ENCODE peak calls at places on chromosomes 11 and 22, in nine cellular contexts. L, S, V, Q, O, P, I, W and A are unnamed samples.

GRCh38 chr11:106447631-106448191 is 370.2 kb downstream of the AASDHPPT start:
- DNase-seq in L (no peak), P (no peak), O (no peak), Q (no peak), I (no peak), V (no peak), W (no peak), S (peak), A (no peak)

GRCh38 chr11:101034076-101034475 is 95.5 kb downstream of the PGR start:
- DNase-seq in Q (peak), W (no peak), P (peak), O (peak), I (no peak), S (no peak), L (no peak), V (peak), A (peak)

GRCh38 chr22:44936201-44936600 is 73.6 kb downstream of the PHF21B start:
- DNase-seq in V (no peak), P (no peak), L (no peak), O (no peak), I (no peak), W (no peak), Q (no peak), S (no peak), A (no peak)

GRCh38 chr11:13189561-13190435 is 87.8 kb upstream of the BMAL1 start:
- DNase-seq in V (no peak), I (no peak), Q (peak), W (no peak), S (no peak), P (no peak), O (no peak), L (no peak), A (no peak)

GRCh38 chr11:45551181-45551580 is 114.2 kb downstream of the CHST1 start:
- DNase-seq in Q (no peak), V (no peak), I (no peak), O (no peak), S (no peak), L (no peak), W (no peak), P (no peak), A (no peak)

GRCh38 chr11:64842851-64843841 is 1.3 kb downstream of the CDC42BPG start:
- DNase-seq in L (no peak), P (peak), O (no peak), I (no peak), V (peak), S (peak), Q (no peak), W (no peak), A (no peak)

GRCh38 chr11:121194731-121195596 is 93.9 kb downstream of the TECTA start:
- DNase-seq in L (peak), O (peak), P (peak), S (peak), I (peak), W (peak), Q (peak), V (peak), A (peak)

GRCh38 chr22:19644314-19645223 is 69.7 kb upstream of the SEPTIN5 start:
- DNase-seq in Q (peak), I (no peak), V (no peak), O (peak), P (no peak), L (no peak), S (no peak), W (no peak), A (no peak)

GRCh38 chr11:134276396-134277175 is 407 bp downstream of the GLB1L3 start:
- DNase-seq in Q (no peak), P (no peak), O (no peak), I (no peak), W (no peak), S (no peak), L (peak), V (no peak), A (peak)
- TF ChIP-seq CTCF in Q (no peak), P (no peak), O (no peak), I (no peak), W (no peak), S (no peak), L (no peak), V (no peak), A (no peak)

GRCh38 chr11:35144103-35144741 is 5.3 kb downstream of the CD44 start:
- DNase-seq in S (peak), O (peak), P (no peak), L (no peak), V (peak), I (no peak), W (peak), Q (peak), A (no peak)
- TF ChIP-seq CTCF in S (no peak), O (peak), P (no peak), L (no peak), V (no peak), I (no peak), W (no peak), Q (no peak), A (no peak)

GRCh38 chr11:104332110-104332509 is 168.2 kb upstream of the PDGFD start:
- DNase-seq in S (peak), I (no peak), L (peak), W (no peak), V (peak), P (no peak), Q (peak), O (no peak), A (peak)
- TF ChIP-seq CTCF in S (peak), I (peak), L (peak), W (peak), V (peak), P (no peak), Q (peak), O (peak), A (peak)

DNA sequence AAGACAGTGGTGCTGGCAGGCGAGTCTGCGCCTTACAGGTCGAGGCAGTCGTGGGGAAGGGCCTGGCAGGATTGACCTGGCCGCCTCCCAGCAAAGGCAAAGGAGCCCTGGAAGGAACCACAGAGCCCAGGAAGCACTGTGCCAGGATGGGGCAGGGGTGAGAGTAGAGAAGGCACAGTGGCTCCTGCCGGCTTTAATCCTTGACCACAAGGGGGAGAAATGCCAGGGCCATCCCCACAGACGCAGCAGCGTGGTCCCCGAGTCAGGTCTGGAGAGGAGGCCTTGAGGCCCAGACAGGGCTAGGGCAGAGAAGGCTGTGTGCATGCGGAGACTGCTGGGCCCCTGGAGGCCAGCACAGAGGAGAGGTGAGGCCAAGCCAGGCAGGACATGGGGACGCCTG is 9.9 kb upstream of the NDUFS8 start:
- DNase-seq in Q (peak), W (no peak), P (no peak), I (no peak), V (no peak), S (peak), L (peak), O (peak), A (no peak)
- TF ChIP-seq CTCF in Q (peak), W (peak), P (no peak), I (no peak), V (peak), S (peak), L (peak), O (peak), A (peak)

GRCh38 chr22:47275479-47276218 is 513.2 kb downstream of the TBC1D22A start:
- DNase-seq in P (no peak), S (peak), W (no peak), I (no peak), L (no peak), V (no peak), O (peak), Q (peak), A (no peak)
- TF ChIP-seq CTCF in P (no peak), S (peak), W (peak), I (no peak), L (no peak), V (no peak), O (no peak), Q (peak), A (no peak)

DNA sequence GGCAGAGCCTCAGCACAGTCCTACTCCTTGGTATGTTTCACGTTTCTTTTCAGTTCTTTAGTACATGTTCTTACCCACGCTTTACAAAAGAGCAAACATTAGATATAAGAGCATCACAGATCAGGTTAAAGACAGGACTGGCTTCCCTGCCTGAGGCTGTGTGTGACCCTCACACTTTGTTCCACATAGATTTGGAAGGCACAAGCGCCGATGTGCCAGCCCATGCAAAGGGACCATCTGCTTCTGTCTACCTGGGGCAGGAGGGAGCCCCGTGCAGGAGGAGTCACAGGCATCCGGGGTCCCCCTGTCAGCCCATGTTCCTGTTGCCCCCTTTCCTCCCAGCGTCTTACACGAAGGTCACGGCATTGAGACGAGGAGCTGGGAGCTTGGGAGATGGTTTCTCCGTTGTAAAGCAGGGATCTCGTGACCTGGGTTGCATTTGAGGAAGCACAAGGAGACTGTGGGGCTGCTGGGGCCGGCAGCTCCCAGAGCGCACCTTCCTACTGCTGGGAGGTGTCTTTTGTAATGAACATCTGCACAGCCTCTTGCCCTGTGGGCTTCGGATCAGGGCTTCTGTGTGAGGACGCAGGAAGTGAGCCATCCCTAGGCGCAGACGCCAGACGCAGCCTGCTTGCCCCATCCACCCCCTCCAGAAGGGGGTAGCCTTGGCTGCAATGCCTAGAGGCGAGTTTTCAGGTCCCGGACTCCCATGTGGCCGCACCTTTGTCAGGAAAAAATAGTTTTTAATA is 72.6 kb downstream of the SCN3B start:
- DNase-seq in V (no peak), L (no peak), Q (no peak), O (no peak), I (no peak), P (no peak), W (no peak), S (no peak), A (no peak)
- TF ChIP-seq CTCF in V (no peak), L (no peak), Q (no peak), O (no peak), I (no peak), P (no peak), W (no peak), S (no peak), A (no peak)

GRCh38 chr11:131739243-131739882 is 368.9 kb downstream of the NTM start:
- DNase-seq in S (no peak), Q (no peak), I (no peak), V (no peak), P (no peak), L (no peak), O (no peak), W (no peak), A (no peak)

GRCh38 chr11:131734871-131735270 is 364.5 kb downstream of the NTM start:
- DNase-seq in O (no peak), I (no peak), S (no peak), Q (no peak), W (no peak), L (no peak), P (no peak), V (no peak), A (no peak)

GRCh38 chr11:131737357-131737756 is 366.9 kb downstream of the NTM start:
- DNase-seq in W (no peak), V (peak), L (no peak), S (no peak), I (no peak), O (peak), P (no peak), Q (peak), A (no peak)
- TF ChIP-seq CTCF in W (no peak), V (no peak), L (no peak), S (peak), I (no peak), O (no peak), P (no peak), Q (peak), A (no peak)